ENCODE peak calls at places on chromosomes 12 and 14, in nine cellular contexts. D is HFF-Myc, H is endodermal cell, P is astrocyte of the cerebellum, J is astrocyte of the spinal cord, C is mucosa of descending colon, M is fibroblast of the aortic adventitia, R is heart right ventricle, B is cardiac fibroblast. K is an unnamed sample.

GRCh38 chr14:63295231-63295685 is 23.5 kb downstream of the GPHB5 start:
- DNase-seq in P (no peak), R (no peak), J (peak), H (no peak), C (no peak), B (no peak), M (no peak), D (no peak), K (no peak)

GRCh38 chr12:53299101-53299453 is 418 bp upstream of the MYG1 start:
- DNase-seq in D (no peak), C (peak), M (peak), H (no peak), R (no peak), J (peak), B (peak), P (peak), K (peak)

GRCh38 chr12:113366827-113367226 is 8.4 kb downstream of the PLBD2 start:
- DNase-seq in H (no peak), B (peak), P (no peak), D (no peak), C (no peak), J (no peak), M (peak), R (peak), K (no peak)

GRCh38 chr12:128549621-128550020 is 274.1 kb downstream of the SLC15A4 start:
- DNase-seq in J (no peak), R (no peak), M (no peak), D (no peak), B (no peak), C (no peak), P (no peak), H (no peak), K (no peak)

GRCh38 chr12:116381744-116382455 is 104.4 kb upstream of the MED13L start:
- DNase-seq in J (peak), H (peak), C (no peak), D (peak), B (peak), R (no peak), M (peak), P (peak), K (peak)

GRCh38 chr14:80872645-80873044 is 68.9 kb downstream of the CEP128 start:
- DNase-seq in M (no peak), B (no peak), D (no peak), P (no peak), C (no peak), R (no peak), J (no peak), H (no peak), K (no peak)

GRCh38 chr12:110035534-110036104 is 12.7 kb downstream of the C12orf76 start:
- DNase-seq in C (no peak), R (no peak), P (no peak), M (no peak), D (no peak), B (no peak), J (no peak), H (no peak), K (no peak)

GRCh38 chr14:43651185-43651787 is 855.8 kb downstream of the FSCB start:
- DNase-seq in R (no peak), P (no peak), M (no peak), H (no peak), J (no peak), D (no peak), B (no peak), C (no peak), K (no peak)

GRCh38 chr14:65847065-65847847 is 434.7 kb downstream of the FUT8 start:
- DNase-seq in D (no peak), B (no peak), M (no peak), R (no peak), H (no peak), C (peak), J (no peak), P (no peak), K (no peak)

GRCh38 chr12:7130537-7130790 is 293 bp downstream of the CLSTN3 start:
- DNase-seq in B (no peak), D (no peak), M (no peak), R (no peak), H (no peak), C (no peak), J (no peak), P (no peak), K (no peak)

GRCh38 chr14:72892879-72893635 is 844 bp downstream of the DPF3 start:
- DNase-seq in H (peak), B (no peak), J (peak), P (no peak), C (peak), M (peak), D (no peak), R (no peak), K (peak)

GRCh38 chr12:31089072-31089471 is 15.4 kb downstream of the DDX11 start:
- DNase-seq in P (no peak), M (no peak), R (no peak), H (peak), D (no peak), C (no peak), J (no peak), B (no peak), K (no peak)

GRCh38 chr14:68369289-68369925 is 423.5 kb downstream of the ZFP36L1 start:
- DNase-seq in B (no peak), D (no peak), H (no peak), C (no peak), R (no peak), M (no peak), P (no peak), J (no peak), K (no peak)

GRCh38 chr12:12927211-12928079 is 24.5 kb downstream of the GPRC5D start:
- DNase-seq in J (peak), B (peak), P (peak), R (peak), M (no peak), H (no peak), C (peak), D (no peak), K (peak)

GRCh38 chr12:114625294-114625851 is 58.6 kb downstream of the TBX3 start:
- DNase-seq in R (peak), P (peak), C (peak), B (peak), M (peak), J (peak), D (peak), H (peak), K (peak)

GRCh38 chr14:47200740-47201139 is 474.7 kb downstream of the MDGA2 start:
- DNase-seq in D (no peak), C (no peak), R (no peak), H (no peak), J (no peak), P (no peak), M (no peak), B (no peak), K (no peak)

GRCh38 chr14:83894519-83894918 is 1635.4 kb upstream of the FLRT2 start:
- DNase-seq in J (no peak), R (no peak), M (no peak), P (no peak), B (no peak), D (no peak), C (no peak), H (no peak), K (no peak)

GRCh38 chr12:10339441-10339840 is 31.8 kb downstream of the KLRD1 start:
- DNase-seq in H (no peak), J (peak), D (no peak), C (no peak), P (no peak), R (no peak), M (peak), B (peak), K (peak)

GRCh38 chr14:27181304-27181703 is 583.5 kb upstream of the NOVA1 start:
- DNase-seq in R (no peak), M (no peak), C (no peak), B (no peak), P (no peak), J (no peak), H (no peak), D (no peak), K (no peak)

GRCh38 chr12:3553221-3553620 is 62.2 kb downstream of the PRMT8 start:
- DNase-seq in R (no peak), H (peak), B (no peak), M (no peak), P (no peak), C (no peak), J (no peak), D (no peak), K (no peak)

GRCh38 chr12:59459966-59460365 is 135.9 kb upstream of the SLC16A7 start:
- DNase-seq in B (peak), J (peak), C (no peak), P (no peak), D (no peak), R (no peak), M (peak), H (no peak), K (peak)

GRCh38 chr14:104443391-104444158 is 136.0 kb upstream of the C14orf180 start:
- DNase-seq in R (no peak), P (no peak), D (no peak), J (no peak), C (no peak), M (no peak), H (peak), B (no peak), K (no peak)

GRCh38 chr12:11663128-11663527 is 13.7 kb downstream of the ETV6 start:
- DNase-seq in D (no peak), P (no peak), H (peak), B (no peak), M (no peak), J (no peak), C (no peak), R (peak), K (no peak)

GRCh38 chr14:61504841-61505340 is 183.5 kb downstream of the PRKCH start:
- DNase-seq in C (no peak), P (no peak), H (no peak), J (no peak), B (no peak), R (no peak), D (no peak), M (no peak), K (no peak)

GRCh38 chr14:24851837-24852236 is 198.1 kb downstream of the STXBP6 start:
- DNase-seq in R (no peak), M (peak), J (no peak), H (no peak), B (peak), P (no peak), C (no peak), D (no peak), K (no peak)

GRCh38 chr14:68925373-68925772 is 53.7 kb downstream of the ACTN1 start:
- DNase-seq in D (no peak), B (no peak), H (no peak), J (no peak), R (no peak), C (no peak), P (no peak), M (no peak), K (no peak)

GRCh38 chr12:101564912-101565311 is 29.9 kb upstream of the MYBPC1 start:
- DNase-seq in B (no peak), R (no peak), D (no peak), J (no peak), H (peak), C (peak), P (no peak), M (no peak), K (no peak)

GRCh38 chr12:96906498-96906848 is 584 bp upstream of the NEDD1 start:
- DNase-seq in C (no peak), R (no peak), B (no peak), J (peak), D (no peak), H (no peak), P (no peak), M (no peak), K (no peak)

GRCh38 chr12:70609739-70610491 is 27.3 kb downstream of the PTPRB start:
- DNase-seq in J (no peak), H (peak), R (peak), P (no peak), B (peak), C (peak), D (no peak), M (peak), K (peak)

GRCh38 chr14:100076133-100076532 is 10.9 kb downstream of the EVL start:
- DNase-seq in M (peak), D (no peak), J (no peak), R (no peak), P (no peak), H (peak), B (peak), C (no peak), K (no peak)

GRCh38 chr12:13918883-13919282 is 62.5 kb downstream of the GRIN2B start:
- DNase-seq in M (no peak), D (no peak), B (no peak), J (no peak), H (no peak), P (no peak), C (no peak), R (no peak), K (no peak)

GRCh38 chr12:120264086-120264485 is 1.4 kb downstream of the PXN start:
- DNase-seq in C (no peak), B (no peak), D (no peak), M (no peak), P (no peak), R (no peak), H (no peak), J (no peak), K (no peak)

GRCh38 chr12:120263725-120264040 is 1.8 kb downstream of the PXN start:
- DNase-seq in C (no peak), D (no peak), B (no peak), P (no peak), J (no peak), H (no peak), R (no peak), M (peak), K (no peak)

GRCh38 chr12:120264511-120265202 is 873 bp downstream of the PXN start:
- DNase-seq in D (no peak), H (no peak), R (peak), P (no peak), M (no peak), B (no peak), J (no peak), C (no peak), K (peak)

GRCh38 chr12:120261951-120262851 is 3.3 kb downstream of the PXN start:
- DNase-seq in P (peak), C (peak), H (peak), M (no peak), D (no peak), J (no peak), B (no peak), R (no peak), K (peak)

GRCh38 chr12:120262852-120263724 is 2.4 kb downstream of the PXN start:
- DNase-seq in J (no peak), P (no peak), H (peak), M (peak), R (peak), B (peak), C (no peak), D (no peak), K (no peak)
- H3K4me3 ChIP-seq in J (peak), P (peak), H (peak), M (peak), R (peak), B (peak), C (no peak), D (peak), K (peak)

DNA sequence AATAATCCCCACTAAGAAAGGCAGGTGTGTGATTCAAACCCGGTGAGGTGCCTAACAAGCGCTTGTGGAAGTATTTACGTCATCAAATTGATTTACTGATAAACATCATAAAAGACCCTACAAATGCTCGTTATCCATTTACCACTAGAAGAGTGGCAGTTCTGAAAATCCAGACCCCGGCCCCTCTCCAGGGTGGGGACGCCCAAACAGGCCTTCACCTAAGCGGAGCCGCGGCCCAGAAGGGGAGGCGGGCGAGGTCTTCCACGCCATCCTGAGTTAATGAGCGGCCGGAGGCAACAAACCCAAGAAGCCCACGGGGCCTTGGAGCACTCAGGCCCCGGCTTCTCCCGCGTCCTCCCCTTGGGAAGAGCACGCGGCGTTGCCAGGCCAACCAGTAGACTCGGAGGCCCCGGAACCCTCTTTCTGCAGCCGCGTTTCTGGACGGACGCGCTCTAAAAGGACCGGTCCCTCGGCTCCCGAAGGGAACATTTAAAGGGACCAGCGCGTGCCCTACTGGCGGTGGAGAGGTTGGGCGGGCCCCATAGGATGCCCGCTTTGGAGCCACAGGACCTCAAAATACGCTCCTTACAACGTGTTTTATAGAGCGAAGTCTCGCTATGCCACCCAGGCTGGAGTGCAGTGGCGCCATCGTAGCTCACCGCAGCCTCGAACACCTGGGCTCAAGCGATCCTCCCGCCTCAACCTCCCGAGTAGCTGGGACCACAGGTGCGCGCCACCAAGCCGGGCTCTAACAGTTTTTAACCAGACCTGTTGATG is 3.5 kb downstream of the PTPN21 start:
- DNase-seq in M (peak), J (peak), C (peak), H (peak), D (peak), R (peak), B (peak), P (peak), K (peak)
- TF ChIP-seq CTCF in M (peak), J (peak), C (no peak), H (peak), D (peak), R (peak), B (peak), P (peak), K (peak)

DNA sequence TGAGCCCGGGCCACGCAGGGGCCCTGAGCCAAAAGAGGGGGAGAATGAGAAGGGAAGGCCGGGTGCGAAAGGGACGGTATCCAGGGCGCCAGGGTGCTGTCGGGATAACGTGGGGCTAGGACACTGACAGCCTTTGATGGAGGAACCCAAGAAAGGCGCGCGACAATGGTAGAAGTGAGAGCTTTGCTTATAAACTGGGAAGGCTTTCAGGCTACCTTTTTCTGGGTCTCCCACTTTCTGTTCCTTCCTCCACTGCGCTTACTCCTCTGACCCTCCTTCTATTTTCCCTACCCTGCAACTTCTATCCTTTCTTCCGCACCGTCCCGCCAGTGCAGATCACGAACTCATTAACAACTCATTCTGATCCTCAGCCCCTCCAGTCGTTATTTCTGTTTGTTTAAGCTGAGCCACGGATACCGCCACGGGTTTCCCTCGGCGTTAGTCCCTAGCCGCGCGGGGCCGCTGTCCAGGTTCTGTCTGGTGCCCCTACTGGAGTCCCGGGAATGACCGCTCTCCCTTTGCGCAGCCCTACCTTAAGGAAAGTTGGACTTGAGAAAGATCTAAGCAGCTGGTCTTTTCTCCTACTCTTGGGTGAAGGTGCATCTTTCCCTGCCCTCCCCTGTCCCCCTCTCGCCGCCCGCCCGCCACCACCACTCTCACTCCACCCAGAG is 3.0 kb downstream of the SSTR1 start:
- DNase-seq in R (peak), B (peak), J (peak), C (peak), D (no peak), H (peak), P (no peak), M (peak), K (no peak)
- H3K4me3 ChIP-seq in R (peak), B (peak), J (peak), C (no peak), D (peak), H (peak), P (peak), M (peak), K (no peak)

DNA sequence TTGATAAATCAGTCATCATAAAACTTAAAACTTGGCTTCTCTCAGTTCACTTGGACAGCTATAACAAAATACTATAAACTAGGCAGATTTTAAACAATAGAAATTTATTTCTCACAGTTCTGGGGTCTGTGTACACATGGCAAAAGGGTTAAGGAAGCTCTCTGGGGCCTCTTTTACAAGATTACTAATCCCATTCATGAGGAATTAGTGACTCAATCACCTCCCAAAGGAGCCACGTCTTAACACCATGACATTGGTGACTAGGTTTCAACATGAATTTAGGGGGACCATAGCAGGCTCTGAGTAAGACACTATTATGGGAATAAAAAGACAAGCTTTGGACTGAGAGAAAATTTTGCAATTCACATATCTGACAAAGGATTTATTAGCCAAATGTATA is 436.5 kb downstream of the PDZRN4 start:
- DNase-seq in J (no peak), M (no peak), C (no peak), P (no peak), B (no peak), R (no peak), D (no peak), H (no peak), K (no peak)
- TF ChIP-seq CTCF in J (no peak), M (no peak), C (no peak), P (no peak), B (no peak), R (no peak), D (no peak), H (no peak), K (no peak)

DNA sequence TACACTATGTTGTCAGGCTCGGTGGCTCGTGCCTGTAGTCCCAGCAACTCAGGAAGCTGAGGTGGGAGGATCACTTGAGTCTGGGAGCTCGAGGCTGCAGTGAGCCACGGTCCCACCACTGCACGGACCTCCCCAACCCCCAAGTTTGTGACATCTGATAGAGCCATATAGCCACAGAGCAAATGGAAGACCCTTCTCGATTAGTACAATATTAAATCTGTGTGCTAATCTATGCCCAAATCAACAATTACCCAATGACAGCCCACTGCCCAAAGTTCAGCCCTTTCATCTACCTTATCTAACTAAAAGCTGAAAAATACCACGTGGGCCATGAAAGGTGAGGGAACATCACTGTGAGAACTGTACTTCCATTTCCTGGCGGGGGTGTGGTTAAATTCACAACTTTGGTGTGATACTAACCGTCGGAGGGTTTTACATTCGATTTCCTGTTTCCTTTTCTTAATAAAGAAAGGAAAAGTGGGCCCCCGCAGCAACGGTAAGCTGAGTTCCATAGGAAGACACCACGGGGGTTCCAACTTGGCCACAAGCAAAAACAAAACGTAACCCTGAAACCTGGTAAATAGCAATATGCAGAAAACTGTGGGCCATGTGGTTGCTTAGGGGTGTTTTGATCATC is 31.2 kb upstream of the FOS start:
- DNase-seq in J (no peak), P (no peak), B (no peak), H (no peak), M (no peak), D (no peak), R (no peak), C (peak), K (no peak)
- H3K4me3 ChIP-seq in J (no peak), P (no peak), B (no peak), H (no peak), M (no peak), D (no peak), R (no peak), C (no peak), K (no peak)